ENCODE peak calls at places on chromosomes 5 and 9, in eight cellular contexts. One of them, this sample, is unnamed.

GRCh38 chr5:74231697-74232096 is 408.8 kb downstream of the ENC1 start:
- DNase-seq in SK-N-SH: no peak
- DNase-seq in HCT116: no peak
- DNase-seq in endothelial cell of umbilical vein: no peak
- DNase-seq in K562: no peak
- DNase-seq in A549: no peak
- DNase-seq in GM12878: no peak
- DNase-seq in WTC11: no peak
- DNase-seq in this sample: no peak

GRCh38 chr5:150789943-150790611 is 11.5 kb downstream of the SMIM3 start:
- DNase-seq in GM12878: peak; percentile 54
- DNase-seq in SK-N-SH: no peak
- DNase-seq in endothelial cell of umbilical vein: peak; percentile 87
- DNase-seq in K562: no peak
- DNase-seq in A549: no peak
- DNase-seq in WTC11: no peak
- DNase-seq in HCT116: peak; percentile 85
- DNase-seq in this sample: peak; percentile 96

GRCh38 chr9:135335691-135336181 is 143.8 kb upstream of the PPP1R26 start:
- DNase-seq in A549: no peak
- DNase-seq in WTC11: peak; percentile 8
- DNase-seq in GM12878: no peak
- DNase-seq in SK-N-SH: peak; percentile 13
- DNase-seq in endothelial cell of umbilical vein: no peak
- DNase-seq in HCT116: no peak
- DNase-seq in K562: no peak
- DNase-seq in this sample: no peak

GRCh38 chr5:33905381-33905780 is 13.6 kb upstream of the ADAMTS12 start:
- DNase-seq in HCT116: no peak
- DNase-seq in WTC11: no peak
- DNase-seq in GM12878: no peak
- DNase-seq in K562: no peak
- DNase-seq in A549: no peak
- DNase-seq in SK-N-SH: no peak
- DNase-seq in endothelial cell of umbilical vein: no peak
- DNase-seq in this sample: no peak

GRCh38 chr5:87127426-87127825 is 140.3 kb upstream of the RASA1 start:
- DNase-seq in K562: no peak
- DNase-seq in HCT116: no peak
- DNase-seq in WTC11: no peak
- DNase-seq in GM12878: no peak
- DNase-seq in A549: no peak
- DNase-seq in endothelial cell of umbilical vein: no peak
- DNase-seq in SK-N-SH: no peak
- DNase-seq in this sample: no peak

GRCh38 chr9:134396258-134396742 is 70.0 kb downstream of the RXRA start:
- DNase-seq in SK-N-SH: no peak
- DNase-seq in K562: no peak
- DNase-seq in endothelial cell of umbilical vein: no peak
- DNase-seq in WTC11: no peak
- DNase-seq in HCT116: no peak
- DNase-seq in GM12878: peak; percentile 72
- DNase-seq in A549: no peak
- DNase-seq in this sample: peak; percentile 93

GRCh38 chr9:127955294-127956015 is 17.8 kb upstream of the DPM2 start:
- DNase-seq in SK-N-SH: peak; percentile 79
- DNase-seq in K562: peak; percentile 79
- DNase-seq in A549: peak; percentile 99
- DNase-seq in WTC11: peak; percentile 76
- DNase-seq in GM12878: no peak
- DNase-seq in endothelial cell of umbilical vein: peak; percentile 21
- DNase-seq in HCT116: peak; percentile 98
- DNase-seq in this sample: peak; percentile 38

GRCh38 chr9:5832093-5832542 is 799 bp downstream of the ERMP1 start:
- DNase-seq in HCT116: no peak
- DNase-seq in endothelial cell of umbilical vein: peak; percentile 25
- DNase-seq in SK-N-SH: no peak
- DNase-seq in GM12878: no peak
- DNase-seq in K562: peak; percentile 11
- DNase-seq in WTC11: no peak
- DNase-seq in A549: peak; percentile 18
- DNase-seq in this sample: peak; percentile 68

GRCh38 chr5:157476699-157477408 is 16.8 kb downstream of the NIPAL4 start:
- DNase-seq in endothelial cell of umbilical vein: peak; percentile 67
- DNase-seq in K562: peak; percentile 74
- DNase-seq in SK-N-SH: peak; percentile 85
- DNase-seq in WTC11: peak; percentile 30
- DNase-seq in GM12878: no peak
- DNase-seq in A549: peak; percentile 87
- DNase-seq in HCT116: peak; percentile 45
- DNase-seq in this sample: peak; percentile 67

GRCh38 chr9:76438841-76439588 is 20.0 kb upstream of the GCNT1 start:
- DNase-seq in WTC11: no peak
- DNase-seq in endothelial cell of umbilical vein: no peak
- DNase-seq in HCT116: no peak
- DNase-seq in A549: no peak
- DNase-seq in SK-N-SH: no peak
- DNase-seq in GM12878: peak; percentile 80
- DNase-seq in K562: no peak
- DNase-seq in this sample: no peak

GRCh38 chr5:42993516-42994284 is 46.4 kb downstream of the ANXA2R start:
- DNase-seq in HCT116: no peak
- DNase-seq in K562: no peak
- DNase-seq in SK-N-SH: no peak
- DNase-seq in endothelial cell of umbilical vein: peak; percentile 88
- DNase-seq in GM12878: no peak
- DNase-seq in WTC11: no peak
- DNase-seq in A549: no peak
- DNase-seq in this sample: peak; percentile 90

GRCh38 chr9:93190133-93190525 is 6.2 kb downstream of the WNK2 start:
- DNase-seq in HCT116: no peak
- DNase-seq in SK-N-SH: no peak
- DNase-seq in WTC11: no peak
- DNase-seq in A549: no peak
- DNase-seq in K562: no peak
- DNase-seq in GM12878: no peak
- DNase-seq in endothelial cell of umbilical vein: no peak
- DNase-seq in this sample: no peak

GRCh38 chr5:39072915-39073758 is 1.1 kb downstream of the RICTOR start:
- DNase-seq in A549: no peak
- DNase-seq in K562: peak; percentile 52
- DNase-seq in SK-N-SH: peak; percentile 68
- DNase-seq in WTC11: peak; percentile 49
- DNase-seq in endothelial cell of umbilical vein: peak; percentile 78
- DNase-seq in HCT116: no peak
- DNase-seq in GM12878: peak; percentile 38
- DNase-seq in this sample: peak; percentile 85

GRCh38 chr9:8806150-8806549 is 1006.6 kb upstream of the DMAC1 start:
- DNase-seq in K562: no peak
- DNase-seq in HCT116: no peak
- DNase-seq in endothelial cell of umbilical vein: no peak
- DNase-seq in GM12878: no peak
- DNase-seq in A549: no peak
- DNase-seq in SK-N-SH: no peak
- DNase-seq in WTC11: no peak
- DNase-seq in this sample: no peak

GRCh38 chr5:174589011-174589410 is 135.4 kb upstream of the MSX2 start:
- DNase-seq in SK-N-SH: no peak
- DNase-seq in A549: no peak
- DNase-seq in GM12878: no peak
- DNase-seq in K562: no peak
- DNase-seq in WTC11: no peak
- DNase-seq in endothelial cell of umbilical vein: no peak
- DNase-seq in HCT116: no peak
- DNase-seq in this sample: no peak

GRCh38 chr5:97547999-97548797 is 365.2 kb upstream of the RIOK2 start:
- DNase-seq in A549: no peak
- DNase-seq in endothelial cell of umbilical vein: peak; percentile 84
- DNase-seq in K562: no peak
- DNase-seq in HCT116: no peak
- DNase-seq in WTC11: no peak
- DNase-seq in GM12878: peak; percentile 42
- DNase-seq in SK-N-SH: no peak
- DNase-seq in this sample: no peak

GRCh38 chr5:109805472-109805871 is 115.7 kb downstream of the MAN2A1 start:
- DNase-seq in GM12878: no peak
- DNase-seq in A549: no peak
- DNase-seq in SK-N-SH: no peak
- DNase-seq in endothelial cell of umbilical vein: no peak
- DNase-seq in WTC11: no peak
- DNase-seq in K562: no peak
- DNase-seq in HCT116: no peak
- DNase-seq in this sample: no peak

GRCh38 chr9:123234853-123235252 is 33.5 kb downstream of the STRBP start:
- DNase-seq in WTC11: no peak
- DNase-seq in K562: no peak
- DNase-seq in A549: no peak
- DNase-seq in HCT116: no peak
- DNase-seq in endothelial cell of umbilical vein: no peak
- DNase-seq in SK-N-SH: no peak
- DNase-seq in GM12878: peak; percentile 51
- DNase-seq in this sample: no peak
- TF ChIP-seq MAX in WTC11: no peak
- TF ChIP-seq MAX in K562: no peak
- TF ChIP-seq MAX in A549: no peak
- TF ChIP-seq MAX in HCT116: no peak
- TF ChIP-seq MAX in endothelial cell of umbilical vein: no peak
- TF ChIP-seq MAX in SK-N-SH: no peak
- TF ChIP-seq MAX in GM12878: no peak
- TF ChIP-seq MAX in this sample: no peak

GRCh38 chr5:21792736-21793135 is 1060.4 kb downstream of the CDH12 start:
- DNase-seq in GM12878: no peak
- DNase-seq in endothelial cell of umbilical vein: no peak
- DNase-seq in SK-N-SH: no peak
- DNase-seq in HCT116: no peak
- DNase-seq in WTC11: no peak
- DNase-seq in K562: no peak
- DNase-seq in A549: no peak
- DNase-seq in this sample: no peak

DNA sequence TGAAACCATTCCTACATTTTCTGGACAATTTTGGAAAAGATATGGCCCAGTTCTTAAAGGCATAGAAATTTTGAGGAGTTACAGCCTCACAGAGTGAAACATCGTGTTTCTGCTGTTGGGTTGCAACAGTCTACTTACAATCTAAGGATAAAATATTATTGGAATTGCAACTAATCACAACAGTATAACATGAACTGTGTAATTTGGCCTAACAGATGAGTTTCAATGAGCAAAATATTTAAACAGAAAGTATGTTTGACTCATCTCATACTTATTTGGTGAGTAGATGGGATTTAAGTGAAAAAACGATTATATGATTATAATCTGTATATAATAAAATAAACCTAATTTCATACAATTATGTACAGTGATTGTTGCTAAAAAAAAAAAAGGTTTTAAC is 1061.8 kb downstream of the CDH12 start:
- DNase-seq in HCT116: no peak
- DNase-seq in GM12878: no peak
- DNase-seq in WTC11: no peak
- DNase-seq in endothelial cell of umbilical vein: no peak
- DNase-seq in SK-N-SH: no peak
- DNase-seq in A549: no peak
- DNase-seq in K562: no peak
- DNase-seq in this sample: no peak
- TF ChIP-seq MAX in HCT116: no peak
- TF ChIP-seq MAX in GM12878: no peak
- TF ChIP-seq MAX in WTC11: no peak
- TF ChIP-seq MAX in endothelial cell of umbilical vein: no peak
- TF ChIP-seq MAX in SK-N-SH: no peak
- TF ChIP-seq MAX in A549: no peak
- TF ChIP-seq MAX in K562: no peak
- TF ChIP-seq MAX in this sample: no peak

DNA sequence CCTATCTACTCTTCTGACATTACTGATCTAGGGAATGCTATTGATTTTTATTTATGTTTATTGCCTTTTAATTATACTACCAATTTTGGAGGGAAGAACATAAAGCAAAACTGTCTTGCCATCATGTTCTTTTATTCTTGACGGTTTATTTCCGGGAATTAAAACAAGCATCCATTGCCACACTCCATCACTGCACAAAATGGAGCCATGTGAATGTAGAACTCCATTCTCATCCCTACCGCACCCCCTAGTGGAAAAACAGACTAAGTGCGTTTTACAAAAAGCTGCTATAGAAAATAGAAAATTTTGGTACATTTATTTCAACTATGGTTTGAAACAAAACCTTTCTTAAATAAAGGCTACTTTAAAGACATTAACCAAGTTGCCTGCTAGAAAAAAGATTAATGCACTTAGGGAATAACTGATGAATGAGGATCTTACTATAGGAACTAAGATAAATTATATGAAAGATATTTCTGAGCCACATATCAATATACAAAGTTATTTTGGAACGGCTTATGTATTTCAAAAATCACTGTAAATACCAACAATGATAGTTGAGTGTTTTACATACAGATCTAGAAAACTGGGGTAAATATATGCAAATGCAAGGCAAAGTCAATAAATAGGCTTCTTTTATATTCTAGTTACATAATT is 26.6 kb downstream of the OXCT1 start:
- DNase-seq in A549: peak; percentile 4
- DNase-seq in K562: peak; percentile 31
- DNase-seq in GM12878: no peak
- DNase-seq in WTC11: peak; percentile 14
- DNase-seq in SK-N-SH: peak; percentile 35
- DNase-seq in endothelial cell of umbilical vein: peak; percentile 66
- DNase-seq in HCT116: peak; percentile 37
- DNase-seq in this sample: peak; percentile 67
- TF ChIP-seq MAX in A549: no peak
- TF ChIP-seq MAX in K562: no peak
- TF ChIP-seq MAX in GM12878: no peak
- TF ChIP-seq MAX in WTC11: no peak
- TF ChIP-seq MAX in SK-N-SH: peak; percentile 15
- TF ChIP-seq MAX in endothelial cell of umbilical vein: no peak
- TF ChIP-seq MAX in HCT116: no peak
- TF ChIP-seq MAX in this sample: peak; percentile 4

GRCh38 chr9:89007568-89007967 is 16.3 kb downstream of the S1PR3 start:
- DNase-seq in HCT116: no peak
- DNase-seq in WTC11: no peak
- DNase-seq in K562: no peak
- DNase-seq in A549: no peak
- DNase-seq in endothelial cell of umbilical vein: no peak
- DNase-seq in GM12878: no peak
- DNase-seq in SK-N-SH: no peak
- DNase-seq in this sample: no peak

GRCh38 chr9:89010526-89011089 is 19.3 kb downstream of the S1PR3 start:
- DNase-seq in SK-N-SH: no peak
- DNase-seq in K562: no peak
- DNase-seq in HCT116: no peak
- DNase-seq in endothelial cell of umbilical vein: no peak
- DNase-seq in GM12878: no peak
- DNase-seq in A549: no peak
- DNase-seq in WTC11: no peak
- DNase-seq in this sample: no peak

GRCh38 chr9:89010056-89010455 is 18.8 kb downstream of the S1PR3 start:
- DNase-seq in K562: no peak
- DNase-seq in HCT116: no peak
- DNase-seq in GM12878: no peak
- DNase-seq in endothelial cell of umbilical vein: no peak
- DNase-seq in WTC11: no peak
- DNase-seq in SK-N-SH: no peak
- DNase-seq in A549: no peak
- DNase-seq in this sample: no peak

GRCh38 chr9:89008346-89009048 is 17.2 kb downstream of the S1PR3 start:
- DNase-seq in A549: no peak
- DNase-seq in HCT116: no peak
- DNase-seq in SK-N-SH: no peak
- DNase-seq in WTC11: no peak
- DNase-seq in K562: no peak
- DNase-seq in endothelial cell of umbilical vein: no peak
- DNase-seq in GM12878: no peak
- DNase-seq in this sample: peak; percentile 79

GRCh38 chr9:89009049-89009840 is 18.0 kb downstream of the S1PR3 start:
- DNase-seq in WTC11: no peak
- DNase-seq in A549: no peak
- DNase-seq in SK-N-SH: no peak
- DNase-seq in HCT116: no peak
- DNase-seq in GM12878: no peak
- DNase-seq in endothelial cell of umbilical vein: no peak
- DNase-seq in K562: no peak
- DNase-seq in this sample: no peak
- TF ChIP-seq MAX in WTC11: no peak
- TF ChIP-seq MAX in A549: no peak
- TF ChIP-seq MAX in SK-N-SH: no peak
- TF ChIP-seq MAX in HCT116: no peak
- TF ChIP-seq MAX in GM12878: no peak
- TF ChIP-seq MAX in endothelial cell of umbilical vein: no peak
- TF ChIP-seq MAX in K562: no peak
- TF ChIP-seq MAX in this sample: no peak